ENCODE peak calls at places on chromosome 6, in five cellular contexts. B is head of caudate nucleus; X is HS-5; M is bronchial epithelial cell; R is stimulated activated CD8-positive, alpha-beta memory T cell treated with anti-CD3 and anti-CD28 coated beads, Interleukin-7, amount 100 ng/mL, for 4 hours. T is an unnamed sample.

GRCh38 chr6:348860-349396 is 42.6 kb upstream of the IRF4 start:
- DNase-seq in X (no peak), R (no peak), M (no peak), B (no peak), T (no peak)

GRCh38 chr6:3159805-3160781 is 2.7 kb upstream of the TUBB2A start:
- DNase-seq in R (peak; percentile 63), M (peak; percentile 70), B (peak; percentile 64), X (no peak), T (no peak)

GRCh38 chr6:33124525-33124901 is 48.7 kb downstream of the HLA-DPB1 start:
- DNase-seq in M (no peak), R (no peak), X (no peak), B (no peak), T (no peak)

GRCh38 chr6:168225471-168225901 is 94.1 kb downstream of the DACT2 start:
- DNase-seq in X (no peak), M (no peak), R (no peak), B (no peak), T (no peak)

GRCh38 chr6:168297643-168298042 is 21.9 kb downstream of the DACT2 start:
- DNase-seq in B (no peak), R (no peak), X (no peak), M (no peak), T (no peak)

GRCh38 chr6:120354452-120355098 is 979.7 kb downstream of the TBC1D32 start:
- DNase-seq in X (peak; percentile 25), B (no peak), M (peak; percentile 91), R (no peak), T (no peak)

GRCh38 chr6:25302677-25303128 is 23.5 kb downstream of the CARMIL1 start:
- DNase-seq in X (peak; percentile 32), M (peak; percentile 45), R (no peak), B (no peak), T (no peak)

GRCh38 chr6:56593801-56594318 is 48.8 kb downstream of the DST start:
- DNase-seq in R (no peak), X (no peak), M (no peak), B (no peak), T (no peak)

GRCh38 chr6:88059221-88059620 is 11.6 kb downstream of the SPACA1 start:
- DNase-seq in R (no peak), M (no peak), B (no peak), X (no peak), T (no peak)

GRCh38 chr6:39225946-39226437 is 3.3 kb downstream of the KCNK5 start:
- DNase-seq in R (peak; percentile 48), B (no peak), M (peak; percentile 29), X (no peak), T (peak; percentile 50)

GRCh38 chr6:3987072-3987471 is 91.9 kb downstream of the FAM217A start:
- DNase-seq in B (no peak), R (no peak), M (no peak), X (no peak), T (no peak)

GRCh38 chr6:134529921-134530320 is 212.0 kb upstream of the SGK1 start:
- DNase-seq in R (no peak), B (no peak), X (peak; percentile 30), M (peak; percentile 82), T (no peak)

GRCh38 chr6:123226398-123226797 is 230.4 kb downstream of the CLVS2 start:
- DNase-seq in X (no peak), M (no peak), R (no peak), B (no peak), T (no peak)

GRCh38 chr6:153989989-153990388 is 49.1 kb upstream of the OPRM1 start:
- DNase-seq in B (no peak), X (no peak), R (no peak), M (no peak), T (no peak)

GRCh38 chr6:31899882-31900722 is 1.8 kb downstream of the ZBTB12 start:
- DNase-seq in R (no peak), X (no peak), M (no peak), B (no peak), T (no peak)

GRCh38 chr6:30450908-30451818 is 38.1 kb upstream of the HLA-E start:
- DNase-seq in R (peak; percentile 38), B (no peak), X (no peak), M (peak; percentile 47), T (peak; percentile 83)

GRCh38 chr6:169960891-169961611 is 209.6 kb downstream of the ERMARD start:
- DNase-seq in X (no peak), B (no peak), M (no peak), R (no peak), T (no peak)

GRCh38 chr6:4941782-4942672 is 61.8 kb downstream of the RPP40 start:
- DNase-seq in X (peak; percentile 89), R (peak; percentile 50), M (peak; percentile 96), B (no peak), T (no peak)

GRCh38 chr6:43367245-43367984 is 2.0 kb downstream of the ZNF318 start:
- DNase-seq in M (no peak), B (no peak), X (no peak), R (no peak), T (no peak)

GRCh38 chr6:41967312-41968287 is 26.0 kb upstream of the CCND3 start:
- DNase-seq in M (peak; percentile 87), B (no peak), R (no peak), X (no peak), T (no peak)

GRCh38 chr6:105484238-105485161 is 81.6 kb upstream of the PREP start:
- DNase-seq in M (peak; percentile 55), X (no peak), R (no peak), B (no peak), T (no peak)

GRCh38 chr6:160031442-160031841 is 62.6 kb downstream of the IGF2R start:
- DNase-seq in R (no peak), B (no peak), X (no peak), M (peak; percentile 69), T (no peak)

GRCh38 chr6:74018825-74019224 is 322.8 kb downstream of the CD109 start:
- DNase-seq in B (no peak), R (no peak), X (no peak), M (peak; percentile 43), T (no peak)

GRCh38 chr6:106530502-106530901 is 98.8 kb downstream of the RTN4IP1 start:
- DNase-seq in X (no peak), M (no peak), B (no peak), R (no peak), T (no peak)

GRCh38 chr6:108123946-108124345 is 41.9 kb upstream of the NR2E1 start:
- DNase-seq in R (no peak), B (no peak), M (no peak), X (no peak), T (no peak)

GRCh38 chr6:25007269-25007699 is 71.5 kb upstream of the RIPOR2 start:
- DNase-seq in M (no peak), R (peak; percentile 26), X (no peak), B (no peak), T (no peak)

GRCh38 chr6:92779758-92780157 is 639.6 kb downstream of the EPHA7 start:
- DNase-seq in M (peak; percentile 87), R (no peak), X (peak; percentile 53), B (no peak), T (no peak)

GRCh38 chr6:13248053-13248452 is 80.3 kb downstream of the TBC1D7 start:
- DNase-seq in M (peak; percentile 90), X (no peak), B (no peak), R (no peak), T (no peak)

GRCh38 chr6:56488281-56488680 is 154.4 kb downstream of the DST start:
- DNase-seq in B (no peak), M (no peak), X (no peak), R (no peak), T (no peak)

T was measured in GDM1.